ENCODE peak calls at places on chromosomes 3 and 15, in seven cellular contexts. One of them, this sample, is unnamed.
A peak's percentile ranks its signal among the peaks of the same experiment; 100 is the strongest.

GRCh38 chr3:195817578-195818135 is 5.9 kb upstream of the MUC4 start:
- DNase-seq in HFF-Myc: no peak
- DNase-seq in A549: no peak
- DNase-seq in heart right ventricle: no peak
- DNase-seq in esophagus muscularis mucosa: no peak
- DNase-seq in left lung: no peak
- DNase-seq in endothelial cell: no peak
- DNase-seq in this sample: no peak

GRCh38 chr15:91124155-91124554 is 24.1 kb downstream of the SV2B start:
- DNase-seq in HFF-Myc: no peak
- DNase-seq in A549: no peak
- DNase-seq in heart right ventricle: no peak
- DNase-seq in esophagus muscularis mucosa: no peak
- DNase-seq in left lung: no peak
- DNase-seq in endothelial cell: no peak
- DNase-seq in this sample: no peak

GRCh38 chr3:173681188-173681587 is 283.6 kb downstream of the NLGN1 start:
- DNase-seq in HFF-Myc: no peak
- DNase-seq in A549: no peak
- DNase-seq in heart right ventricle: no peak
- DNase-seq in esophagus muscularis mucosa: no peak
- DNase-seq in left lung: no peak
- DNase-seq in endothelial cell: no peak
- DNase-seq in this sample: no peak

GRCh38 chr3:14459384-14459783 is 57.0 kb downstream of the SLC6A6 start:
- DNase-seq in HFF-Myc: no peak
- DNase-seq in A549: no peak
- DNase-seq in heart right ventricle: no peak
- DNase-seq in esophagus muscularis mucosa: no peak
- DNase-seq in left lung: peak; percentile 43
- DNase-seq in endothelial cell: no peak
- DNase-seq in this sample: no peak

GRCh38 chr15:92613841-92614240 is 41.7 kb downstream of the FAM174B start:
- DNase-seq in HFF-Myc: no peak
- DNase-seq in A549: no peak
- DNase-seq in heart right ventricle: no peak
- DNase-seq in esophagus muscularis mucosa: no peak
- DNase-seq in left lung: no peak
- DNase-seq in endothelial cell: no peak
- DNase-seq in this sample: no peak

GRCh38 chr3:149783576-149783975 is 8.8 kb downstream of the ANKUB1 start:
- DNase-seq in HFF-Myc: peak; percentile 39
- DNase-seq in A549: peak; percentile 31
- DNase-seq in heart right ventricle: no peak
- DNase-seq in esophagus muscularis mucosa: no peak
- DNase-seq in left lung: no peak
- DNase-seq in endothelial cell: no peak
- DNase-seq in this sample: peak; percentile 75

GRCh38 chr3:185784317-185784716 is 40.5 kb downstream of the IGF2BP2 start:
- DNase-seq in HFF-Myc: no peak
- DNase-seq in A549: no peak
- DNase-seq in heart right ventricle: no peak
- DNase-seq in esophagus muscularis mucosa: no peak
- DNase-seq in left lung: no peak
- DNase-seq in endothelial cell: no peak
- DNase-seq in this sample: no peak

GRCh38 chr3:186025161-186025560 is 83.7 kb downstream of the ETV5 start:
- DNase-seq in HFF-Myc: peak; percentile 65
- DNase-seq in A549: no peak
- DNase-seq in heart right ventricle: no peak
- DNase-seq in esophagus muscularis mucosa: peak; percentile 92
- DNase-seq in left lung: no peak
- DNase-seq in endothelial cell: no peak
- DNase-seq in this sample: peak; percentile 77

GRCh38 chr15:58423858-58424608 is 7.8 kb upstream of the LIPC start:
- DNase-seq in HFF-Myc: no peak
- DNase-seq in A549: no peak
- DNase-seq in heart right ventricle: no peak
- DNase-seq in esophagus muscularis mucosa: peak; percentile 80
- DNase-seq in left lung: no peak
- DNase-seq in endothelial cell: no peak
- DNase-seq in this sample: peak; percentile 43

GRCh38 chr15:64877435-64877834 is 34.3 kb upstream of the ANKDD1A start:
- DNase-seq in HFF-Myc: no peak
- DNase-seq in A549: no peak
- DNase-seq in heart right ventricle: peak; percentile 76
- DNase-seq in esophagus muscularis mucosa: no peak
- DNase-seq in left lung: peak; percentile 92
- DNase-seq in endothelial cell: no peak
- DNase-seq in this sample: peak; percentile 54

GRCh38 chr3:153595186-153595815 is 433.3 kb downstream of the RAP2B start:
- DNase-seq in HFF-Myc: no peak
- DNase-seq in A549: peak; percentile 6
- DNase-seq in heart right ventricle: no peak
- DNase-seq in esophagus muscularis mucosa: no peak
- DNase-seq in left lung: no peak
- DNase-seq in endothelial cell: no peak
- DNase-seq in this sample: peak; percentile 69

GRCh38 chr3:100245932-100246331 is 14.9 kb upstream of the TBC1D23 start:
- DNase-seq in HFF-Myc: no peak
- DNase-seq in A549: no peak
- DNase-seq in heart right ventricle: no peak
- DNase-seq in esophagus muscularis mucosa: no peak
- DNase-seq in left lung: no peak
- DNase-seq in endothelial cell: no peak
- DNase-seq in this sample: peak; percentile 7

GRCh38 chr3:100072328-100073048 is 41.8 kb downstream of the FILIP1L start:
- DNase-seq in HFF-Myc: no peak
- DNase-seq in A549: no peak
- DNase-seq in heart right ventricle: no peak
- DNase-seq in esophagus muscularis mucosa: no peak
- DNase-seq in left lung: no peak
- DNase-seq in endothelial cell: no peak
- DNase-seq in this sample: no peak

GRCh38 chr3:141065258-141065657 is 14.1 kb downstream of the SPSB4 start:
- DNase-seq in HFF-Myc: no peak
- DNase-seq in A549: no peak
- DNase-seq in heart right ventricle: no peak
- DNase-seq in esophagus muscularis mucosa: no peak
- DNase-seq in left lung: no peak
- DNase-seq in endothelial cell: no peak
- DNase-seq in this sample: no peak

GRCh38 chr3:163561151-163561550 is 1517.1 kb downstream of the SI start:
- DNase-seq in HFF-Myc: no peak
- DNase-seq in A549: no peak
- DNase-seq in heart right ventricle: no peak
- DNase-seq in esophagus muscularis mucosa: no peak
- DNase-seq in left lung: no peak
- DNase-seq in endothelial cell: no peak
- DNase-seq in this sample: no peak

GRCh38 chr15:96252148-96252547 is 78.4 kb upstream of the NR2F2 start:
- DNase-seq in HFF-Myc: no peak
- DNase-seq in A549: no peak
- DNase-seq in heart right ventricle: no peak
- DNase-seq in esophagus muscularis mucosa: no peak
- DNase-seq in left lung: no peak
- DNase-seq in endothelial cell: no peak
- DNase-seq in this sample: no peak

GRCh38 chr3:197528190-197528589 is 27.6 kb downstream of the BDH1 start:
- DNase-seq in HFF-Myc: no peak
- DNase-seq in A549: no peak
- DNase-seq in heart right ventricle: no peak
- DNase-seq in esophagus muscularis mucosa: no peak
- DNase-seq in left lung: peak; percentile 12
- DNase-seq in endothelial cell: no peak
- DNase-seq in this sample: no peak

GRCh38 chr15:77650285-77650684 is 17.6 kb upstream of the LINGO1 start:
- DNase-seq in HFF-Myc: no peak
- DNase-seq in A549: peak; percentile 46
- DNase-seq in heart right ventricle: no peak
- DNase-seq in esophagus muscularis mucosa: no peak
- DNase-seq in left lung: no peak
- DNase-seq in endothelial cell: peak; percentile 77
- DNase-seq in this sample: peak; percentile 16

GRCh38 chr3:177212278-177212610 is 15.0 kb upstream of the TBL1XR1 start:
- DNase-seq in HFF-Myc: no peak
- DNase-seq in A549: no peak
- DNase-seq in heart right ventricle: no peak
- DNase-seq in esophagus muscularis mucosa: no peak
- DNase-seq in left lung: no peak
- DNase-seq in endothelial cell: no peak
- DNase-seq in this sample: no peak

GRCh38 chr3:151795276-151795675 is 18.6 kb upstream of the AADAC start:
- DNase-seq in HFF-Myc: peak; percentile 11
- DNase-seq in A549: no peak
- DNase-seq in heart right ventricle: no peak
- DNase-seq in esophagus muscularis mucosa: no peak
- DNase-seq in left lung: no peak
- DNase-seq in endothelial cell: no peak
- DNase-seq in this sample: peak; percentile 85

GRCh38 chr3:143352850-143353550 is 233.4 kb downstream of the CHST2 start:
- DNase-seq in HFF-Myc: no peak
- DNase-seq in A549: no peak
- DNase-seq in heart right ventricle: no peak
- DNase-seq in esophagus muscularis mucosa: no peak
- DNase-seq in left lung: no peak
- DNase-seq in endothelial cell: no peak
- DNase-seq in this sample: no peak

GRCh38 chr3:182905623-182906022 is 74.7 kb downstream of the DCUN1D1 start:
- DNase-seq in HFF-Myc: no peak
- DNase-seq in A549: no peak
- DNase-seq in heart right ventricle: no peak
- DNase-seq in esophagus muscularis mucosa: no peak
- DNase-seq in left lung: no peak
- DNase-seq in endothelial cell: no peak
- DNase-seq in this sample: no peak

GRCh38 chr3:114093596-114093995 is 37.1 kb downstream of the QTRT2 start:
- DNase-seq in HFF-Myc: peak; percentile 29
- DNase-seq in A549: peak; percentile 30
- DNase-seq in heart right ventricle: no peak
- DNase-seq in esophagus muscularis mucosa: no peak
- DNase-seq in left lung: no peak
- DNase-seq in endothelial cell: no peak
- DNase-seq in this sample: peak; percentile 76

DNA sequence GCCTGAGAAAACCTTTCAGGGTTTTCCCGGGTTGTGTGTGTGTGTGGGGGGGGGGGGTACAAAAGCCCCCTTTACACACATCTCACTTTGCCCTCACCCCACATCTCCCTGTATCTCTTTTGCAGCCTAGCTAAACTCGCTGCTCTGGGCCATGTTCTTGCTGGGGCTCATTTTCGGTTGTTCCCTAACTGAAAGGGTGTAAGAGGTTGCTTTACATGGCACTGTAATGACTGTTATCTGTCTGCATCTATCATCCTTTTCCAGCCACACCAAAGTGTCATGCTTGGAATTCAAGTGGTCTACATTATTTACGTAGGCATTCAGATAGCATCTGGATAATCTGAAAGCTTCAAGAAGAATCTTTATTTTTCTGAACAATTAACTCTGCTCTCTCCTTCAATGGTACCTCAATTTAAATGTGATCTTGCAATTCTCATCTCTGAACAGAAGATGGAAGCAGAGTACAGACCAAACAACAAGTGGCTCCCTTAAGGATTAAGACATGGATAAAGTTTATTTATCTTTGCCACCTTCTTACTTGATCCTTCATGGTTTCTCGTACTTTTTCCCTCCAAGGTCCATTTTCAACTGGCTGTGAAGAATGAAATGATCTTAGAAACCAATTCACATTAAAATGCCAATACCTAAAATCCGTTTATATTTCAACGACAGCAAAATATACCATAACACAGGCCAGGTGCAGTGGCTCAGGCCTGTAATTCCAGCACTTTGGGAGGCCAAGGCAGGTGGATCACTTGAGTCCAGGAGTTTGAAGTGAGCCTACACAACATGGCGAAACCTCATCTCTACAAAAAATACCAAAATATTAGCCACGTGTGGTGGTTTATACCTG is 34.9 kb downstream of the DCLK3 start:
- DNase-seq in HFF-Myc: peak; percentile 22
- DNase-seq in A549: peak; percentile 47
- DNase-seq in heart right ventricle: no peak
- DNase-seq in esophagus muscularis mucosa: no peak
- DNase-seq in left lung: no peak
- DNase-seq in endothelial cell: no peak
- DNase-seq in this sample: peak; percentile 79
- TF ChIP-seq CTCF in HFF-Myc: peak; percentile 46
- TF ChIP-seq CTCF in A549: peak; percentile 90
- TF ChIP-seq CTCF in heart right ventricle: peak; percentile 88
- TF ChIP-seq CTCF in esophagus muscularis mucosa: peak; percentile 70
- TF ChIP-seq CTCF in left lung: peak; percentile 74
- TF ChIP-seq CTCF in endothelial cell: peak; percentile 55
- TF ChIP-seq CTCF in this sample: peak; percentile 60

DNA sequence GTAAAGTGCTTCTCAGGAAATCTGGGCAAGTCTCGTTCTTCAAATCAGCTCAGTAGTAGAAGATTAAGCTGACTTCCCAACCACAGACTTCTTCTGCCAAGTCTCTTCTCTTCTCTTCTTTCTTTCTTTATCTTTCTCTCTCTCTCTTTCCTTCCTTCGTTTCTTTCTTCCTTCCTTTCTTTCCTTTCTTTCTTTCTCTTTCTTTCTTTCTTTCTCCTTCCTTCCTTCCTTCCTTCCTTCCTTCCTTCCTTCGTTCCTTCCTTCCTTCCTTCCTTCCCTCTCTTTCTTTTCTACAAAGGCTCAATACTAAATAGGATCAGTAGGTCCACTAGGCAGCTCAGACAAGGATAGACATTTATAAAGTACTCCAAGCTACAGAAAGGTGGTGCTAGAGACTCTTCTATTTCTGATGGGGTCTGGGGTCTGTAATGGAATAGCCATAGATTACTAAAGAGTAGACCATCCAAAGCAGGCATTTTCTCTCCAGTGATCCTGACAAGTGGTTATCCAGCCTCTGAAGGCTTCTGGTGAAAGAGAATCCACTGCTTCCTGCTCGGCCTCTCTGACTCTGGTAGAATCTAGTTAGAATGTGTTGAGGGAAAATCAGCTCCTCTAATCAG is 100.8 kb downstream of the TPRG1 start:
- DNase-seq in HFF-Myc: no peak
- DNase-seq in A549: peak; percentile 3
- DNase-seq in heart right ventricle: no peak
- DNase-seq in esophagus muscularis mucosa: no peak
- DNase-seq in left lung: no peak
- DNase-seq in endothelial cell: peak; percentile 9
- DNase-seq in this sample: no peak
- TF ChIP-seq CTCF in HFF-Myc: peak; percentile 15
- TF ChIP-seq CTCF in A549: peak; percentile 32
- TF ChIP-seq CTCF in heart right ventricle: peak; percentile 8
- TF ChIP-seq CTCF in esophagus muscularis mucosa: no peak
- TF ChIP-seq CTCF in left lung: no peak
- TF ChIP-seq CTCF in endothelial cell: peak; percentile 40
- TF ChIP-seq CTCF in this sample: peak; percentile 32

GRCh38 chr3:65334045-65334665 is 646.4 kb upstream of the ADAMTS9 start:
- DNase-seq in HFF-Myc: no peak
- DNase-seq in A549: no peak
- DNase-seq in heart right ventricle: no peak
- DNase-seq in esophagus muscularis mucosa: no peak
- DNase-seq in left lung: no peak
- DNase-seq in endothelial cell: peak; percentile 7
- DNase-seq in this sample: peak; percentile 6
- TF ChIP-seq CTCF in HFF-Myc: peak; percentile 44
- TF ChIP-seq CTCF in A549: no peak
- TF ChIP-seq CTCF in heart right ventricle: peak; percentile 45
- TF ChIP-seq CTCF in esophagus muscularis mucosa: no peak
- TF ChIP-seq CTCF in left lung: no peak
- TF ChIP-seq CTCF in endothelial cell: no peak
- TF ChIP-seq CTCF in this sample: peak; percentile 22

GRCh38 chr15:72481015-72481659 is 7.0 kb downstream of the ARIH1 start:
- DNase-seq in HFF-Myc: no peak
- DNase-seq in A549: no peak
- DNase-seq in heart right ventricle: no peak
- DNase-seq in esophagus muscularis mucosa: no peak
- DNase-seq in left lung: no peak
- DNase-seq in endothelial cell: no peak
- DNase-seq in this sample: no peak
- TF ChIP-seq CTCF in HFF-Myc: no peak
- TF ChIP-seq CTCF in A549: no peak
- TF ChIP-seq CTCF in heart right ventricle: no peak
- TF ChIP-seq CTCF in esophagus muscularis mucosa: no peak
- TF ChIP-seq CTCF in left lung: no peak
- TF ChIP-seq CTCF in endothelial cell: no peak
- TF ChIP-seq CTCF in this sample: no peak

This sample was measured in cardiac fibroblast.